ENCODE peak calls at places on chromosomes 7 and 10, in four cellular contexts. One of them, this sample, is unnamed.

GRCh38 chr7:4951903-4952636 is 6.9 kb downstream of the MMD2 start:
- DNase-seq in A549: no peak
- DNase-seq in HCT116: no peak
- DNase-seq in Panc1: no peak
- DNase-seq in this sample: peak

GRCh38 chr7:158185653-158186052 is 402.0 kb downstream of the PTPRN2 start:
- DNase-seq in A549: no peak
- DNase-seq in HCT116: no peak
- DNase-seq in Panc1: no peak
- DNase-seq in this sample: no peak

GRCh38 chr10:12875100-12875499 is 126.4 kb downstream of the CCDC3 start:
- DNase-seq in A549: no peak
- DNase-seq in HCT116: no peak
- DNase-seq in Panc1: no peak
- DNase-seq in this sample: no peak

GRCh38 chr10:42932735-42933453 is 144.0 kb upstream of the RET start:
- DNase-seq in A549: no peak
- DNase-seq in HCT116: no peak
- DNase-seq in Panc1: no peak
- DNase-seq in this sample: no peak

GRCh38 chr7:32470871-32471270 is 19.3 kb downstream of the LSM5 start:
- DNase-seq in A549: no peak
- DNase-seq in HCT116: no peak
- DNase-seq in Panc1: no peak
- DNase-seq in this sample: no peak

GRCh38 chr7:129332354-129333056 is 101.7 kb upstream of the STRIP2 start:
- DNase-seq in A549: peak
- DNase-seq in HCT116: no peak
- DNase-seq in Panc1: peak
- DNase-seq in this sample: no peak

GRCh38 chr7:17599733-17600685 is 301.6 kb downstream of the AHR start:
- DNase-seq in A549: peak
- DNase-seq in HCT116: no peak
- DNase-seq in Panc1: peak
- DNase-seq in this sample: no peak

GRCh38 chr10:87767253-87767652 is 50.8 kb downstream of the ATAD1 start:
- DNase-seq in A549: no peak
- DNase-seq in HCT116: no peak
- DNase-seq in Panc1: no peak
- DNase-seq in this sample: no peak

GRCh38 chr7:9091282-9091681 is 657.9 kb downstream of the NXPH1 start:
- DNase-seq in A549: no peak
- DNase-seq in HCT116: no peak
- DNase-seq in Panc1: no peak
- DNase-seq in this sample: no peak

GRCh38 chr7:94223375-94224084 is 171.2 kb upstream of the COL1A2 start:
- DNase-seq in A549: peak
- DNase-seq in HCT116: peak
- DNase-seq in Panc1: peak
- DNase-seq in this sample: no peak

GRCh38 chr10:47123889-47124288 is 176.1 kb upstream of the GDF10 start:
- DNase-seq in A549: no peak
- DNase-seq in HCT116: no peak
- DNase-seq in Panc1: no peak
- DNase-seq in this sample: no peak

GRCh38 chr7:141989996-141990395 is 5.7 kb upstream of the MGAM start:
- DNase-seq in A549: no peak
- DNase-seq in HCT116: no peak
- DNase-seq in Panc1: no peak
- DNase-seq in this sample: no peak

GRCh38 chr10:34584164-34584563 is 230.9 kb downstream of the PARD3 start:
- DNase-seq in A549: no peak
- DNase-seq in HCT116: no peak
- DNase-seq in Panc1: no peak
- DNase-seq in this sample: no peak

GRCh38 chr10:22554481-22555182 is 159.7 kb downstream of the PIP4K2A start:
- DNase-seq in A549: no peak
- DNase-seq in HCT116: no peak
- DNase-seq in Panc1: no peak
- DNase-seq in this sample: no peak

GRCh38 chr7:92360387-92360786 is 86.9 kb upstream of the GATAD1 start:
- DNase-seq in A549: no peak
- DNase-seq in HCT116: no peak
- DNase-seq in Panc1: no peak
- DNase-seq in this sample: no peak

GRCh38 chr10:65342226-65342625 is 1583.6 kb upstream of the LRRTM3 start:
- DNase-seq in A549: no peak
- DNase-seq in HCT116: no peak
- DNase-seq in Panc1: no peak
- DNase-seq in this sample: no peak

GRCh38 chr7:124652237-124652636 is 113.4 kb downstream of the GPR37 start:
- DNase-seq in A549: no peak
- DNase-seq in HCT116: no peak
- DNase-seq in Panc1: no peak
- DNase-seq in this sample: no peak

GRCh38 chr10:124524991-124525653 is 63.5 kb downstream of the LHPP start:
- DNase-seq in A549: no peak
- DNase-seq in HCT116: no peak
- DNase-seq in Panc1: no peak
- DNase-seq in this sample: no peak

GRCh38 chr10:62498271-62498670 is 124.1 kb downstream of the ZNF365 start:
- DNase-seq in A549: no peak
- DNase-seq in HCT116: no peak
- DNase-seq in Panc1: no peak
- DNase-seq in this sample: no peak

GRCh38 chr7:80772347-80773101 is 134.1 kb downstream of the CD36 start:
- DNase-seq in A549: no peak
- DNase-seq in HCT116: no peak
- DNase-seq in Panc1: no peak
- DNase-seq in this sample: no peak

GRCh38 chr10:4131407-4132215 is 346.6 kb upstream of the KLF6 start:
- DNase-seq in A549: peak
- DNase-seq in HCT116: no peak
- DNase-seq in Panc1: no peak
- DNase-seq in this sample: peak

GRCh38 chr10:104906112-104906511 is 265.0 kb downstream of the SORCS3 start:
- DNase-seq in A549: no peak
- DNase-seq in HCT116: no peak
- DNase-seq in Panc1: no peak
- DNase-seq in this sample: no peak

GRCh38 chr10:29712108-29712507 is 77.3 kb upstream of the SVIL start:
- DNase-seq in A549: no peak
- DNase-seq in HCT116: no peak
- DNase-seq in Panc1: no peak
- DNase-seq in this sample: no peak

GRCh38 chr10:92125169-92125543 is 165.7 kb downstream of the CPEB3 start:
- DNase-seq in A549: no peak
- DNase-seq in HCT116: no peak
- DNase-seq in Panc1: no peak
- DNase-seq in this sample: no peak

GRCh38 chr10:131815366-131816156 is 85.2 kb upstream of the PPP2R2D start:
- DNase-seq in A549: no peak
- DNase-seq in HCT116: no peak
- DNase-seq in Panc1: no peak
- DNase-seq in this sample: no peak

GRCh38 chr7:99453105-99453504 is 12.9 kb downstream of the ATP5MF start:
- DNase-seq in A549: no peak
- DNase-seq in HCT116: no peak
- DNase-seq in Panc1: no peak
- DNase-seq in this sample: no peak

GRCh38 chr7:146116452-146117219 is at the start of gene CNTNAP2:
- DNase-seq in A549: no peak
- DNase-seq in HCT116: no peak
- DNase-seq in Panc1: no peak
- DNase-seq in this sample: peak

GRCh38 chr7:146115665-146116451 is 743 bp upstream of the CNTNAP2 start:
- DNase-seq in A549: no peak
- DNase-seq in HCT116: no peak
- DNase-seq in Panc1: no peak
- DNase-seq in this sample: peak

DNA sequence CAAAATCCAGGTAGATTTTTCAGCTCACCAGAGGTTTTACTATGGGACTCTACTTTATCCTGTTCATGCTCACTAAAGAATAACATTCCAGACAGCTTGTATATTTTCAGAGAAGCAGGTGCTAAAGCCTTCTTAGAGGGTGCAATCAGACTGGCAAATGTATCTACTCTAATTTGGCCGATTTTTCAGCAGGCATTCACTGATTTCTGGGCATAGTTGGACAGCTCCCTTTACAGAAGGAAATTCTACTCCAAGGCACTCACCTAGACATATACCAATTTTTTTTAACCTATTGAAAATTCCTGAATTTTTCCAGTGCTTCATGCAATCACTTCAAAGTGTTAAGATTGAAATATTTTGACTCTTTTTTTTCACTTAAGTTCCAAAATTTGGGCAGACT is 3.8 kb upstream of the CNTNAP2 start:
- DNase-seq in A549: no peak
- DNase-seq in HCT116: no peak
- DNase-seq in Panc1: no peak
- DNase-seq in this sample: no peak
- TF ChIP-seq REST in A549: no peak
- TF ChIP-seq REST in HCT116: no peak
- TF ChIP-seq REST in Panc1: peak
- TF ChIP-seq REST in this sample: peak

GRCh38 chr10:101042667-101043355 is 11.8 kb downstream of the SFXN3 start:
- DNase-seq in A549: peak
- DNase-seq in HCT116: peak
- DNase-seq in Panc1: peak
- DNase-seq in this sample: peak
- TF ChIP-seq REST in A549: peak
- TF ChIP-seq REST in HCT116: no peak
- TF ChIP-seq REST in Panc1: no peak
- TF ChIP-seq REST in this sample: no peak

GRCh38 chr7:100836812-100837098 is 9.4 kb upstream of the EPHB4 start:
- DNase-seq in A549: no peak
- DNase-seq in HCT116: no peak
- DNase-seq in Panc1: no peak
- DNase-seq in this sample: no peak

GRCh38 chr7:100839361-100839760 is 12.0 kb upstream of the EPHB4 start:
- DNase-seq in A549: no peak
- DNase-seq in HCT116: no peak
- DNase-seq in Panc1: no peak
- DNase-seq in this sample: no peak

GRCh38 chr7:100840470-100841100 is 11.9 kb upstream of the SLC12A9 start:
- DNase-seq in A549: no peak
- DNase-seq in HCT116: no peak
- DNase-seq in Panc1: no peak
- DNase-seq in this sample: no peak

GRCh38 chr7:100835903-100836811 is 8.8 kb upstream of the EPHB4 start:
- DNase-seq in A549: no peak
- DNase-seq in HCT116: no peak
- DNase-seq in Panc1: no peak
- DNase-seq in this sample: no peak

GRCh38 chr7:100837099-100837836 is 9.9 kb upstream of the EPHB4 start:
- DNase-seq in A549: peak
- DNase-seq in HCT116: peak
- DNase-seq in Panc1: no peak
- DNase-seq in this sample: peak
- TF ChIP-seq REST in A549: no peak
- TF ChIP-seq REST in HCT116: no peak
- TF ChIP-seq REST in Panc1: no peak
- TF ChIP-seq REST in this sample: no peak

GRCh38 chr7:135905858-135906257 is 71.3 kb downstream of the MTPN start:
- DNase-seq in A549: no peak
- DNase-seq in HCT116: no peak
- DNase-seq in Panc1: no peak
- DNase-seq in this sample: no peak
- TF ChIP-seq REST in A549: no peak
- TF ChIP-seq REST in HCT116: no peak
- TF ChIP-seq REST in Panc1: no peak
- TF ChIP-seq REST in this sample: no peak

DNA sequence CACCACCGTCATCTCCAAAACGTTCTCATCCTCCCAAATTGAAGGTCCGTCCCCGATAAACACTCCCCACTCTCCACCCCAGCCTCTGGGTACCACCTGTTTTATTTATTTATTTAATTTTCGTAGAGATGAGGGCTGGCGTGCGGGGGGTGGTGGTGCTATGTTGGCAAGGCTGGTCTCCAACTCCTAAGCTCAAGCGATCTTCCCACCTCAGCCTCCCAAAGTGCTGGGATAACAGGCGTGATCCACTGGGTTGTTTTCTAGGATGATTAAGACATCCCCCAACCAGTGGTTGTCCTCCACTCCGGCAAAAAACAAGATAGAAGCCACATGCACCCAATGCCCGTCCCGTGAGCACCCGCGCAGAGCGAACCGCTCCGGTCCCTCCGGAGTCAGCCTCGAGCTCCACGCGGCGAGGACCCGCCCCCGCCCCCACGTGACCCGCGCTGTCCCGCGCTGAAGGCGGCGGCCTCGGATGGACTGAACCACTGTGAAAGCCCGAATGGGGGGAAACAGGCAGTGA is 916 bp upstream of the EIF3B start:
- DNase-seq in A549: peak
- DNase-seq in HCT116: peak
- DNase-seq in Panc1: peak
- DNase-seq in this sample: peak
- TF ChIP-seq REST in A549: no peak
- TF ChIP-seq REST in HCT116: no peak
- TF ChIP-seq REST in Panc1: no peak
- TF ChIP-seq REST in this sample: no peak

DNA sequence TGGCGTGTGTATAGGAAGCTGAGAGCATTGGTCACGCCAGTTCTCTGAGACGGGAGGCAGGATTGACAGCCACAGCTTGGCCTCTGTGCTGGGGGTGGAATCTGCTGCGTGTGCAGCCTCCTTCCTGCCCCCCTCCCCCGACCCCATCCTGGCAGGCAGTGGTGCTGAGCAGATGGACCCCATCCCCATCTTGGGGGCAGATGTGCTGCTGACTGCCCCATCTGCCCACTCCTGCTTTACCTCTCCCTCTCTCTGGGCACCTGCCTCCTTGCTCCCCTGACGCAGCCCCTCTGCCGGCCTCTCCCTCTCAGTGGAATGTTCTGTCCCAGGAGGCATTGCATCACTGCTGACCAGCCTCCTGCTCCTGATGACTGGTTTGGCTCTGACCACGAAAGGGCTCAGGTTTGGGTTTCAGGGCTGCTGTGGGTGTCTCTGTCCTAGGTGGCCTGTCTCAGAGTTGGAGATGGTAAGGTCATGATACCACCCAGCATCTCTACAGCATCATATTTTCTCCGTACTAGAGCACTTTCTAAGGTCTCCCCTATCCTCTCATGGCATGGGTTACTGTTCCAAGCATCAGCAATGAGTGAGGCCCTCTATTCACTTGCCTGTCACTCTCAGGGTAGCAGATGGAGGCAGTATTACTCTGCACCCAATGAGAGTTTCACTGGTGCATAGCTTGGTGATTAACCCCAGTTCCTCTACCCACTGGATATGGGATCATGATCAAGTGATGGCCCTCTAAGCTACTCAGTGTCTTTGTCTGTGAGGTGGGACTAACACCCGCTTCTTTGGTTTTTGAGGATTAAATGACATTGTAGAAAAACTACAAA is 81.9 kb downstream of the RBM20 start:
- DNase-seq in A549: no peak
- DNase-seq in HCT116: no peak
- DNase-seq in Panc1: no peak
- DNase-seq in this sample: no peak
- TF ChIP-seq REST in A549: no peak
- TF ChIP-seq REST in HCT116: no peak
- TF ChIP-seq REST in Panc1: no peak
- TF ChIP-seq REST in this sample: no peak